ENCODE peak calls at places on chromosomes 11 and 22, in five cellular contexts. N, S, P, D and I are unnamed samples.
A peak's percentile ranks its signal among the peaks of the same experiment; 100 is the strongest.

GRCh38 chr22:43667658-43668057 is 144.4 kb downstream of the EFCAB6 start:
- DNase-seq in D (no peak), P (no peak), S (no peak), N (no peak), I (no peak)

GRCh38 chr11:125390949-125391348 is 105.1 kb downstream of the FEZ1 start:
- DNase-seq in P (no peak), N (no peak), S (peak; percentile 21), D (peak; percentile 2), I (no peak)

GRCh38 chr11:119853581-119854360 is 124.8 kb upstream of the NECTIN1 start:
- DNase-seq in D (no peak), S (no peak), N (no peak), P (no peak), I (no peak)

GRCh38 chr11:128859563-128860441 is 7.3 kb downstream of the KCNJ1 start:
- DNase-seq in P (peak; percentile 69), D (no peak), N (peak; percentile 48), S (peak; percentile 87), I (no peak)

GRCh38 chr22:50481440-50482106 is at the start of gene ADM2:
- DNase-seq in N (no peak), P (peak; percentile 50), D (no peak), S (peak; percentile 81), I (peak; percentile 31)

GRCh38 chr11:103659138-103659734 is 377.2 kb upstream of the DDI1 start:
- DNase-seq in S (peak; percentile 35), N (no peak), P (no peak), D (no peak), I (no peak)

GRCh38 chr11:122095950-122096942 is 19.8 kb downstream of the BLID start:
- DNase-seq in S (no peak), N (peak; percentile 83), D (no peak), P (no peak), I (no peak)

GRCh38 chr22:39130152-39130704 is 22.3 kb downstream of the CBX7 start:
- DNase-seq in S (peak; percentile 75), D (peak; percentile 45), N (no peak), P (no peak), I (no peak)

GRCh38 chr11:124669193-124669592 is 4.3 kb downstream of the SIAE start:
- DNase-seq in S (peak; percentile 57), D (no peak), P (peak; percentile 16), N (peak; percentile 48), I (peak; percentile 12)

GRCh38 chr11:44859528-44859925 is 91.2 kb downstream of the TP53I11 start:
- DNase-seq in S (no peak), D (peak; percentile 33), N (no peak), P (no peak), I (no peak)

GRCh38 chr11:79078999-79079398 is 361.8 kb downstream of the TENM4 start:
- DNase-seq in D (no peak), S (no peak), N (no peak), P (no peak), I (no peak)

GRCh38 chr11:80241766-80242165 is 800.9 kb upstream of the TENM4 start:
- DNase-seq in S (no peak), D (no peak), P (no peak), N (no peak), I (no peak)

GRCh38 chr22:49833340-49834007 is 5.8 kb upstream of the BRD1 start:
- DNase-seq in D (no peak), P (no peak), S (no peak), N (no peak), I (no peak)

GRCh38 chr11:92917927-92918326 is 51.5 kb upstream of the MTNR1B start:
- DNase-seq in N (no peak), P (no peak), S (no peak), D (no peak), I (no peak)

GRCh38 chr11:123783536-123783935 is 22.6 kb downstream of the OR6M1 start:
- DNase-seq in S (no peak), P (no peak), D (no peak), N (no peak), I (no peak)

GRCh38 chr11:79173615-79174014 is 267.2 kb downstream of the TENM4 start:
- DNase-seq in S (no peak), P (no peak), N (peak; percentile 58), D (no peak), I (no peak)

GRCh38 chr11:118042791-118043190 is 34.1 kb upstream of the TMPRSS4 start:
- DNase-seq in D (no peak), S (no peak), P (no peak), N (no peak), I (no peak)

GRCh38 chr11:110724358-110724757 is 12.1 kb upstream of the ARHGAP20 start:
- DNase-seq in P (no peak), S (no peak), N (no peak), D (no peak), I (no peak)

GRCh38 chr22:20267441-20268288 is 453 bp downstream of the RTN4R start:
- DNase-seq in D (no peak), S (peak; percentile 81), P (no peak), N (no peak), I (no peak)

GRCh38 chr11:45071232-45071631 is 75.2 kb upstream of the PRDM11 start:
- DNase-seq in N (no peak), S (no peak), D (no peak), P (no peak), I (no peak)

GRCh38 chr22:23376256-23376655 is 195.9 kb downstream of the BCR start:
- DNase-seq in N (no peak), D (no peak), P (no peak), S (no peak), I (no peak)

GRCh38 chr11:34886609-34887008 is 29.6 kb downstream of the APIP start:
- DNase-seq in S (no peak), N (no peak), D (no peak), P (no peak), I (no peak)

GRCh38 chr11:19712281-19713220 is at the start of gene NAV2:
- DNase-seq in N (peak; percentile 96), S (peak; percentile 98), D (peak; percentile 97), P (peak; percentile 65), I (peak; percentile 80)

GRCh38 chr11:119254239-119254638 is 48.1 kb downstream of the CBL start:
- DNase-seq in P (no peak), S (no peak), D (no peak), N (no peak), I (no peak)

GRCh38 chr22:44192098-44192810 is 11.5 kb downstream of the PARVG start:
- DNase-seq in S (peak; percentile 50), N (no peak), P (peak; percentile 26), D (peak; percentile 46), I (no peak)

GRCh38 chr11:123299721-123300120 is 104.7 kb upstream of the CLMP start:
- DNase-seq in S (no peak), N (no peak), P (no peak), D (no peak), I (no peak)

GRCh38 chr11:70483077-70483861 is 84.9 kb downstream of the CTTN start:
- DNase-seq in D (no peak), S (no peak), N (peak; percentile 75), P (no peak), I (no peak)

GRCh38 chr22:38755155-38755910 is 465 bp downstream of the SUN2 start:
- DNase-seq in N (peak; percentile 59), S (peak; percentile 91), P (no peak), D (peak; percentile 96), I (peak; percentile 56)

GRCh38 chr11:34204396-34205279 is 99.2 kb downstream of the NAT10 start:
- DNase-seq in D (no peak), S (no peak), P (no peak), N (peak; percentile 49), I (no peak)

GRCh38 chr11:13463779-13464290 is 813 bp upstream of the BTBD10 start:
- DNase-seq in P (no peak), N (no peak), S (peak; percentile 52), D (no peak), I (no peak)

GRCh38 chr11:14347991-14348390 is 11.0 kb downstream of the RRAS2 start:
- DNase-seq in P (no peak), S (no peak), N (no peak), D (no peak), I (no peak)

GRCh38 chr11:69380451-69380901 is 86.5 kb downstream of the MYEOV start:
- DNase-seq in S (no peak), N (no peak), P (no peak), D (peak; percentile 54), I (no peak)

GRCh38 chr22:44623771-44624510 is 78.1 kb upstream of the PRR5 start:
- DNase-seq in S (peak; percentile 72), N (no peak), D (no peak), P (no peak), I (no peak)

DNA sequence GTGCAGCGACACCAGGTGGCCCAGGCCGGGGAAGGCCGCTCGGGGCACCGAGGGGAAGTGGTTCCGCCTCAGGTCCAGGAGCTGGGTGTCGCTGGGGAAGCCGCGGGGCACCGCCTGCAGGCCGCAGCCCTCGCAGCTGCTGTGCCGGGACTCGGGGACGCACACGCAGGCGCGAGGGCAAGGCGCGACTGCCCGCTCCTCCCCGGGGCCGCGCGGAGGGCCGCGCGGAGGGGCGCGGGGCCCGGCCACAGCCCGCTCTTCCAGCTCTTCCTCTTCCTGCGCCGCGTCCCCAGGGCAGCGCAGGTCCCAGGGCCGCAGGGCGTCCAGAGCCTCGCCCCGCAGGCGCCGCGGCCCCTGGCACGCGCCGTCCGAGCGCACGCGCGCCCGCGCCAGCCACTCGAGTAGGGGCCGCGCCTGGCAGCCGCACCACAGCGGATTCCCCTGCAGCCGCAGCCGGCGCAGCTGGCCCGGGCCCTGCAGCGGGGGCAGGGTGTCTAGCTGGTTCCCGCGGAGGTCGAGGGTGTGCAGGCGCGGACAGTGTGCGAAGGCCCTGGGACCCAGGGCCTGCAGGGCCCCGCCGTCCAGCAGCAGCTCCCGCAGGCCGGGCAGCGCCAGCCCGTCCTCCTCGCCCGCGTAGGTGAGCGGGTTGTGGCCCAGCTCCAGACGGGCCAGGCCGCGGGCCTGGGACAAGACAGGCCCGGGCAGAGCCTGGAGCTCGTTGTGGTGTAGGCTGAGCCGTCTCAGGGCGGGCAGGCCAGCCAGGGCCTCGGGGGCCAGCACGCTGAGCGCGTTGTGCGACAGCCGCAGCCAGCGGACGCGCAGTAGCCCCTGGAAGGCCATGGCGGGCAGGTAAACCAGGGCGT is 2.8 kb downstream of the CHADL start:
- DNase-seq in N (peak; percentile 22), D (peak; percentile 79), P (peak; percentile 76), S (peak; percentile 86), I (no peak)
- TF ChIP-seq CTCF in N (peak; percentile 52), D (no peak), P (peak; percentile 67), S (peak; percentile 68), I (peak; percentile 39)

DNA sequence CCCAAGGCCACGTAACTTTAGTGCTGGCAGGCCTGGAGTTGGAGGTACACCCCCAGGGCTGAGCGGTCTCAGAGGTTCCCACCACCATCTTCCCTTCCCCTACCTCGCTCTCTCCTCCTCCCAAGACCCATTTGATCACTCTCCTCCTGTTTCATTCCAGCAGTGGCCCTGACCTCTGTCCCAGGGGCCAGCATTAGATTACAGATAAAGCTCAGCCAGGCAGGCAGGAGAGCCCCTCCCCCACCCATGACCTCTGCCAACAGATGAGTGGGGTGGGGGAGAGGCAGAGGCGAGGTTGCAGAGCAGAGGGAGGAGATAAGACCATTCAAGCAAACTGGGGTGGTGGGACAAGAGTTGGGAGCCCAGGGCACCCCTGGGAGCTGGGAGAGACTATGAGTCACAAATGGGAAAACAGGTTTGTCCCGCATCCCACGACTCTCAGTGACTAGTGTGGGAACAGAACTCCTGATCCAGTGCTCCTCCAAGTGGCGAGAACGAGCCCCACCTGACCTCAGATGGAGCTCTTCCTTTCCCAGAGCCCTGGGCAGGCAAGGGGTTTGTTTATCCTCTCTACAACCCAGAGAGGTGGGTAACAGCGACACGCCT is 367.9 kb downstream of the MN1 start:
- DNase-seq in N (no peak), P (no peak), D (no peak), S (no peak), I (no peak)
- TF ChIP-seq CTCF in N (no peak), P (no peak), D (no peak), S (no peak), I (no peak)

GRCh38 chr22:36904260-36904659 is 9.2 kb upstream of the CSF2RB start:
- DNase-seq in N (no peak), D (no peak), P (no peak), S (no peak), I (no peak)
- TF ChIP-seq CTCF in N (no peak), D (no peak), P (no peak), S (peak; percentile 18), I (no peak)

GRCh38 chr11:85663080-85663729 is 1.7 kb downstream of the CREBZF start:
- DNase-seq in N (no peak), D (no peak), S (no peak), P (no peak), I (no peak)
- TF ChIP-seq CTCF in N (no peak), D (no peak), S (no peak), P (no peak), I (no peak)